ENCODE peak calls at places on chromosomes 3 and 15, in nine cellular contexts. B is CD8-positive, alpha-beta T cell; L is AG09309; P is upper lobe of right lung; G is GM23338; Z is uterus; Y is sigmoid colon; V is brain microvascular endothelial cell; C is A549. T is an unnamed sample.

GRCh38 chr3:65714138-65714537 is 324.6 kb downstream of the MAGI1 start:
- DNase-seq in B (no peak), L (no peak), P (no peak), G (no peak), Z (no peak), Y (no peak), V (peak), C (no peak), T (no peak)

GRCh38 chr3:48013288-48013980 is 2.8 kb downstream of the MAP4 start:
- DNase-seq in B (no peak), L (no peak), P (no peak), G (no peak), Z (no peak), Y (peak), V (peak), C (no peak), T (peak)

GRCh38 chr3:57958642-57959406 is 49.4 kb upstream of the FLNB start:
- DNase-seq in B (no peak), L (no peak), P (no peak), G (no peak), Z (peak), Y (no peak), V (no peak), C (no peak), T (no peak)

GRCh38 chr3:40333416-40333815 is 23.9 kb downstream of the EIF1B start:
- DNase-seq in B (no peak), L (no peak), P (no peak), G (no peak), Z (no peak), Y (no peak), V (no peak), C (no peak), T (no peak)

GRCh38 chr3:185312006-185312405 is 50.9 kb upstream of the MAP3K13 start:
- DNase-seq in B (no peak), L (no peak), P (no peak), G (no peak), Z (no peak), Y (no peak), V (no peak), C (no peak), T (no peak)

GRCh38 chr3:196501316-196502064 is 2.1 kb downstream of the RNF168 start:
- DNase-seq in B (no peak), L (no peak), P (no peak), G (peak), Z (no peak), Y (no peak), V (peak), C (no peak), T (no peak)

GRCh38 chr3:183664913-183665381 is 29.5 kb downstream of the KLHL24 start:
- DNase-seq in B (no peak), L (no peak), P (no peak), G (no peak), Z (no peak), Y (no peak), V (peak), C (no peak), T (peak)

GRCh38 chr3:183551930-183552329 is 3.6 kb downstream of the KLHL6 start:
- DNase-seq in B (no peak), L (no peak), P (no peak), G (no peak), Z (no peak), Y (no peak), V (no peak), C (no peak), T (no peak)

GRCh38 chr3:38477057-38477820 is 18.9 kb upstream of the EXOG start:
- DNase-seq in B (no peak), L (no peak), P (no peak), G (no peak), Z (no peak), Y (no peak), V (no peak), C (no peak), T (no peak)

GRCh38 chr3:57927916-57928315 is 80.3 kb upstream of the FLNB start:
- DNase-seq in B (no peak), L (no peak), P (no peak), G (no peak), Z (no peak), Y (no peak), V (no peak), C (no peak), T (no peak)

GRCh38 chr3:70963412-70963811 is 620.1 kb downstream of the FOXP1 start:
- DNase-seq in B (no peak), L (no peak), P (no peak), G (peak), Z (no peak), Y (no peak), V (peak), C (no peak), T (peak)

GRCh38 chr3:43063114-43063513 is 42.8 kb downstream of the POMGNT2 start:
- DNase-seq in B (no peak), L (no peak), P (no peak), G (no peak), Z (no peak), Y (no peak), V (no peak), C (no peak), T (no peak)

GRCh38 chr15:90400759-90401314 is 12.8 kb downstream of the IQGAP1 start:
- DNase-seq in B (peak), L (peak), P (peak), G (peak), Z (peak), Y (peak), V (peak), C (peak), T (peak)

GRCh38 chr3:59771760-59772159 is 721.9 kb upstream of the CFAP20DC start:
- DNase-seq in B (no peak), L (peak), P (no peak), G (no peak), Z (no peak), Y (no peak), V (peak), C (peak), T (peak)

GRCh38 chr3:74344865-74345264 is 269.6 kb downstream of the CNTN3 start:
- DNase-seq in B (no peak), L (no peak), P (no peak), G (no peak), Z (no peak), Y (no peak), V (no peak), C (no peak), T (no peak)

GRCh38 chr3:11385329-11385728 is 113.1 kb downstream of the ATG7 start:
- DNase-seq in B (no peak), L (no peak), P (no peak), G (no peak), Z (no peak), Y (no peak), V (no peak), C (no peak), T (no peak)

GRCh38 chr15:32649336-32649735 is 7.8 kb downstream of the SCG5 start:
- DNase-seq in B (no peak), L (no peak), P (no peak), G (peak), Z (no peak), Y (no peak), V (peak), C (peak), T (no peak)
- TF ChIP-seq CTCF in B (no peak), L (peak), P (no peak), G (peak), Z (no peak), Y (no peak), V (peak), C (peak), T (peak)

DNA sequence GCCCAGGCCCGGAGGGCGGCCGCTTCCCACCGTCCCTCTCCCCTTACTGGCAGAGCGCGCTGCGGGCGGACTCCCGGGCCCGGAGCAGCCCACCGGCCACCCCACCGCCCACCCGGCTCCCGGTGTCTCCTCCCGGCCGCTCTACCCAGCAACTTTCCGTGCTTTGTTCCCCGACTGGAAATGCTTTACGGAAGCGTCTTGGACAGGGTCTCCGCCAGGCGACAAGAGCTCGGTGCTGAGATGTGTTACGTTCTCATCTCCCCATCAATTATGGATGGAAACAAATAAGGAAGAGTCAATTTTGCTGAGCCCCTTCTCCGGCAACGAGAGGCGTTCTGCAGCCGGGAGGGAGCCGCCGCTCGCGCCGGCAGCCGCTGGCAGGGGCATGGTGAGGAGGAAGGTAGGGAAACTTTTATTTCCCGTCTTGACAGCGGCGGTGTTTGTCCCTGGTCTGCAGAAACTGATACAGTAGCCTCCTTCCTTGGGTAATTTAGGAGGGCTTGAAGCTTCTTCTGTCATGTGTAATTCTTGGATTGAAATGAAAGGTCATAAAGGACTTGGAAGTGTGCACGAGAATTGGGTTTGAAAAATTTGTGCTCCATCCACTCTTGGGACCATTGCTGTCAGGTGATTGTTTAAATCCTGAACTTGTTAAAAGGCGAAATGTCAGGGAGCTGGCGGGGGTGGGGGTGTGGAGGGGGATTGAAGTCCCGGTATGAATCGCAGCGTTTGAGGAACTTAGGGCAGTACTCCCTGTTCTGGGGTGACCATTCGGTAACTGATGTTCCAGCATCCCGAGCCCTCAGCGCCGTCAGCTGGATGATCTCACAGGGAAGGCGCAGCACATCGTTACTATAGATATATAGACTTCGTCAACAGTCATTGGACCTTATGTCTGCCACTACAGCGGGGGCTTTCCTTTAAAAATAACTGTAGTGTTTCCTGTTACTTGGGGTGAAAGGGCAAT is 1.5 kb downstream of the SEMA6D start:
- DNase-seq in B (no peak), L (no peak), P (peak), G (peak), Z (no peak), Y (no peak), V (peak), C (no peak), T (no peak)
- H3K4me3 ChIP-seq in B (no peak), L (peak), P (peak), G (peak), Z (peak), Y (peak), V (peak), C (peak), T (peak)

GRCh38 chr3:44078863-44079262 is 162.8 kb upstream of the TOPAZ1 start:
- DNase-seq in B (no peak), L (no peak), P (no peak), G (no peak), Z (no peak), Y (no peak), V (no peak), C (no peak), T (no peak)

GRCh38 chr3:44076221-44076829 is 165.4 kb upstream of the TOPAZ1 start:
- DNase-seq in B (no peak), L (no peak), P (no peak), G (peak), Z (no peak), Y (no peak), V (no peak), C (no peak), T (no peak)

GRCh38 chr3:44074181-44074580 is 167.5 kb upstream of the TOPAZ1 start:
- DNase-seq in B (no peak), L (no peak), P (no peak), G (peak), Z (no peak), Y (no peak), V (no peak), C (no peak), T (no peak)

GRCh38 chr3:44079916-44080315 is 161.8 kb upstream of the TOPAZ1 start:
- DNase-seq in B (no peak), L (no peak), P (no peak), G (no peak), Z (no peak), Y (no peak), V (no peak), C (no peak), T (no peak)

GRCh38 chr3:44077267-44077666 is 164.4 kb upstream of the TOPAZ1 start:
- DNase-seq in B (no peak), L (no peak), P (no peak), G (peak), Z (no peak), Y (no peak), V (no peak), C (no peak), T (no peak)
- TF ChIP-seq CTCF in B (no peak), L (peak), P (no peak), G (peak), Z (no peak), Y (no peak), V (peak), C (no peak), T (peak)

GRCh38 chr3:23923786-23924185 is 6.9 kb downstream of the RPL15 start:
- DNase-seq in B (no peak), L (no peak), P (no peak), G (peak), Z (no peak), Y (no peak), V (peak), C (no peak), T (peak)

GRCh38 chr3:23916886-23917815 is at the start of the genes NKIRAS1 and RPL15:
- DNase-seq in B (peak), L (peak), P (peak), G (peak), Z (peak), Y (peak), V (peak), C (peak), T (peak)

GRCh38 chr3:23921052-23921511 is 4.2 kb downstream of the RPL15 start:
- DNase-seq in B (no peak), L (no peak), P (no peak), G (no peak), Z (no peak), Y (no peak), V (no peak), C (peak), T (no peak)

GRCh38 chr3:23919628-23920027 is 2.7 kb downstream of the RPL15 start:
- DNase-seq in B (no peak), L (no peak), P (no peak), G (no peak), Z (no peak), Y (no peak), V (no peak), C (no peak), T (no peak)

DNA sequence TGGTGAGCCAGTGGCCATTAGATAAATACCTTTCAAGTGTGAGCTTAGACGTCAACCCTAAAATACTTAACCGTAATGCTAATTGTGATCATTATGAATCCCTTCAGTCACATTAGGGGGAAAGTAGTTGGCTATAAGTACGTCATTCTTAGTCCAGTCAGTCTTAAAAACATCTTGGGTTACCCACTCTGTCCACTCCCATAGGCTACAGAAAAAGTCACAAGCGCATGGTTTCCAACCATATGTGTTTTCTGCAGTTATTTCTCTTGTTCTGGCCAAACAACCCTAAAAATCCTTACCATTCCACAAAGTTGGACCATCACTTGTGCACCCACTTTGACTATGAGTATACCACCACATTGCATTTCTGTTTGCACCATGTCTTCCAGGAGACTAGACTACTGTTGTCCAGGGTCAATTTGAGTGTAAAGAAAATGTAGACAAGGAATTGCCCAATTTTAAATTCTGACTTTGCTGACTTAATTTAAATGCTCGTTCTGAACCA is 3.3 kb downstream of the RPL15 start:
- DNase-seq in B (no peak), L (no peak), P (no peak), G (no peak), Z (no peak), Y (no peak), V (no peak), C (no peak), T (no peak)
- H3K4me3 ChIP-seq in B (no peak), L (no peak), P (no peak), G (no peak), Z (no peak), Y (no peak), V (no peak), C (no peak), T (no peak)

T was measured in astrocyte of the cerebellum.